ENCODE peak calls at places on chromosomes 7 and 10, in nine cellular contexts. P is breast epithelium; Z is pancreas; U is trophoblast cell; T is heart left ventricle; D is A549; J is SJSA1; F is CD8-positive, alpha-beta memory T cell; V is ascending aorta. M is an unnamed sample.
A peak's percentile ranks its signal among the peaks of the same experiment; 100 is the strongest.

GRCh38 chr7:128827971-128828711 is 2.1 kb upstream of the FLNC start:
- DNase-seq in J (peak; percentile 77), Z (no peak), P (no peak), F (no peak), D (no peak), V (no peak), U (no peak), T (no peak), M (no peak)

GRCh38 chr7:121107923-121108498 is 119.5 kb downstream of the CPED1 start:
- DNase-seq in P (no peak), F (peak; percentile 31), T (no peak), J (no peak), V (no peak), D (peak; percentile 13), Z (no peak), U (peak; percentile 31), M (no peak)

GRCh38 chr7:36115448-36116321 is 37.4 kb upstream of the EEPD1 start:
- DNase-seq in D (peak; percentile 84), T (peak; percentile 85), V (peak; percentile 21), F (no peak), J (peak; percentile 98), U (peak; percentile 43), P (no peak), Z (peak; percentile 43), M (peak; percentile 93)

GRCh38 chr7:10940748-10941358 is 32.8 kb upstream of the PHF14 start:
- DNase-seq in T (no peak), Z (peak; percentile 20), U (no peak), F (peak; percentile 14), J (no peak), V (no peak), P (no peak), D (peak; percentile 9), M (no peak)

GRCh38 chr7:138978541-138979184 is 2.5 kb downstream of the KIAA1549 start:
- DNase-seq in F (no peak), Z (no peak), J (no peak), V (no peak), D (no peak), U (peak; percentile 81), T (no peak), P (no peak), M (no peak)

GRCh38 chr7:34181271-34181958 is 276.1 kb downstream of the BMPER start:
- DNase-seq in J (no peak), U (no peak), P (no peak), T (no peak), D (no peak), Z (no peak), F (no peak), V (no peak), M (no peak)

GRCh38 chr7:28405662-28406061 is 6.7 kb upstream of the CREB5 start:
- DNase-seq in D (no peak), Z (no peak), V (peak; percentile 43), J (no peak), T (no peak), P (no peak), U (peak; percentile 12), F (no peak), M (no peak)

GRCh38 chr7:2510909-2511768 is 8.4 kb upstream of the LFNG start:
- DNase-seq in Z (no peak), V (no peak), T (no peak), U (no peak), J (no peak), F (peak; percentile 67), P (no peak), D (no peak), M (no peak)

GRCh38 chr7:78576196-78576595 is 777.6 kb downstream of the PHTF2 start:
- DNase-seq in D (no peak), T (no peak), F (no peak), U (no peak), P (no peak), V (no peak), Z (no peak), J (no peak), M (no peak)

GRCh38 chr10:89369142-89370105 is 8.4 kb upstream of the IFIT1B start:
- DNase-seq in F (no peak), Z (no peak), J (no peak), T (no peak), P (no peak), V (no peak), D (no peak), U (no peak), M (no peak)

GRCh38 chr7:133805426-133805825 is 321.7 kb upstream of the LRGUK start:
- DNase-seq in P (no peak), T (no peak), J (no peak), V (no peak), F (no peak), D (no peak), Z (no peak), U (no peak), M (no peak)

GRCh38 chr10:112755446-112756117 is 194.5 kb upstream of the TCF7L2 start:
- DNase-seq in Z (no peak), D (no peak), J (no peak), T (no peak), U (no peak), V (no peak), P (no peak), F (no peak), M (peak; percentile 80)

GRCh38 chr7:1864126-1864940 is 194.3 kb downstream of the ELFN1 start:
- DNase-seq in F (no peak), V (no peak), T (no peak), U (no peak), J (no peak), D (no peak), P (no peak), Z (no peak), M (no peak)

GRCh38 chr10:6074489-6075301 is 12.5 kb upstream of the IL2RA start:
- DNase-seq in D (no peak), F (no peak), P (no peak), J (no peak), Z (no peak), V (no peak), T (no peak), U (no peak), M (no peak)

GRCh38 chr7:141557360-141557759 is 6.2 kb downstream of the AGK start:
- DNase-seq in U (no peak), Z (no peak), F (no peak), D (no peak), V (no peak), J (no peak), T (no peak), P (no peak), M (no peak)

GRCh38 chr7:103048833-103049232 is 25.8 kb downstream of the FBXL13 start:
- DNase-seq in F (no peak), T (no peak), P (no peak), J (no peak), Z (no peak), U (no peak), D (no peak), V (no peak), M (no peak)

GRCh38 chr7:21671859-21672258 is 129.0 kb downstream of the DNAH11 start:
- DNase-seq in V (no peak), Z (no peak), D (no peak), J (no peak), P (no peak), U (no peak), T (no peak), F (no peak), M (no peak)

GRCh38 chr10:30625110-30625509 is 4.4 kb downstream of the LYZL2 start:
- DNase-seq in D (no peak), Z (no peak), V (no peak), J (no peak), P (no peak), T (no peak), U (no peak), F (no peak), M (no peak)

GRCh38 chr7:98364220-98364619 is 36.7 kb downstream of the BAIAP2L1 start:
- DNase-seq in D (no peak), U (no peak), J (no peak), V (no peak), P (no peak), F (no peak), Z (no peak), T (no peak), M (no peak)
- H3K4me1 ChIP-seq in D (peaks cover 38% of the 10 kb centered on the region), U (peaks cover 12% of the 10 kb centered on the region), J (no peaks in the 10 kb centered on the region), V (no peaks in the 10 kb centered on the region), P (no peaks in the 10 kb centered on the region), F (no peaks in the 10 kb centered on the region), Z (no peaks in the 10 kb centered on the region), T (no peaks in the 10 kb centered on the region), M (no peaks in the 10 kb centered on the region)

GRCh38 chr10:100826661-100826982 is 81.2 kb downstream of the PAX2 start:
- DNase-seq in P (no peak), V (no peak), F (no peak), J (no peak), D (no peak), T (no peak), U (no peak), Z (no peak), M (no peak)

GRCh38 chr10:100826983-100827818 is 81.8 kb downstream of the PAX2 start:
- DNase-seq in J (no peak), U (no peak), P (peak; percentile 52), V (no peak), D (peak; percentile 67), Z (peak; percentile 67), T (no peak), F (no peak), M (peak; percentile 35)

GRCh38 chr10:100825325-100825875 is 80.0 kb downstream of the PAX2 start:
- DNase-seq in T (no peak), V (no peak), F (no peak), U (no peak), D (no peak), J (no peak), P (peak; percentile 19), Z (no peak), M (no peak)

GRCh38 chr10:100824886-100825285 is 79.5 kb downstream of the PAX2 start:
- DNase-seq in Z (no peak), T (no peak), F (no peak), V (no peak), D (no peak), J (no peak), U (no peak), P (peak; percentile 45), M (no peak)

GRCh38 chr10:100825946-100826660 is 80.7 kb downstream of the PAX2 start:
- DNase-seq in Z (no peak), P (peak; percentile 49), F (no peak), J (no peak), V (no peak), U (no peak), D (no peak), T (no peak), M (no peak)
- H3K4me3 ChIP-seq in Z (peak overlapping the region; percentile 63), P (peak overlapping the region; percentile 50), F (no peak overlapping the region), J (no peak overlapping the region), V (no peak overlapping the region), U (no peak overlapping the region), D (peak overlapping the region; percentile 50), T (peak overlapping the region; percentile 42), M (no peak overlapping the region)

GRCh38 chr7:157991351-157991750 is 596.3 kb downstream of the PTPRN2 start:
- DNase-seq in Z (no peak), P (no peak), V (no peak), T (no peak), F (no peak), J (no peak), D (no peak), U (no peak), M (no peak)
- H3K9me3 ChIP-seq in Z (no peaks in the 10 kb centered on the region), P (no peaks in the 10 kb centered on the region), V (no peaks in the 10 kb centered on the region), T (no peaks in the 10 kb centered on the region), F (no peaks in the 10 kb centered on the region), J (peaks cover 20% of the 10 kb centered on the region), D (no peaks in the 10 kb centered on the region), U (peaks cover 7% of the 10 kb centered on the region), M (peaks cover 6% of the 10 kb centered on the region)

DNA sequence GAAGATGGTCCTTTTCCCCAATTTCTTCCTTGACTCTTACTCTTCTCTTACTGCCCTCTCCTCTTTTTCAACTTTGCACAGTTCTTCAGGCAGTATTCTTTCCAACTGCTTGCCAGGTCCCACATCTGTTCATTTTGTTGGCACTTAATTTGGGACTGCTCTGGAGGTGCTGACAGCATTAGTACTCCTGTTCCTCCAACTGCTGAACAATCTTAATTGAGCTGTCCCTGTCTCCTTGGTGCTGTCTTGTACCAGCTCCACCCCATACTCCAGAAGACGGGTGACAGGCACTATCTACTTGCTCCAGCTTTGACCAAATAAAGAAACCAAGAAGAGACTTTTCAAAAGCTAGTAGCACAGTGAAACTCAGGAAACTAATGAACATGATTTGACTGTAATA is 160.0 kb downstream of the PDE1C start:
- DNase-seq in V (no peak), P (no peak), D (no peak), Z (no peak), F (no peak), T (no peak), J (no peak), U (no peak), M (no peak)
- H3K4me1 ChIP-seq in V (no peaks in the 10 kb centered on the region), P (no peaks in the 10 kb centered on the region), D (peaks cover 35% of the 10 kb centered on the region), Z (no peaks in the 10 kb centered on the region), F (no peaks in the 10 kb centered on the region), T (peaks cover 2% of the 10 kb centered on the region), J (no peaks in the 10 kb centered on the region), U (no peaks in the 10 kb centered on the region), M (no peaks in the 10 kb centered on the region)

M was measured in BE2C.